ENCODE peak calls at places on chromosomes 16 and 17, in six cellular contexts. One of them, this sample, is unnamed. For H3K9me3, the result is how much of the 10 kb centered on the place peaks cover.

GRCh38 chr16:30357715-30358576 is 2.8 kb upstream of the CD2BP2 start:
- DNase-seq in CD4-positive, CD25-positive, alpha-beta regulatory T cell: no peak
- DNase-seq in cardiac muscle cell: no peak
- DNase-seq in small intestine: no peak
- DNase-seq in CD8-positive, alpha-beta T cell: no peak
- DNase-seq in adipocyte: no peak
- DNase-seq in this sample: no peak

GRCh38 chr17:68302066-68302564 is 10.8 kb downstream of the ARSG start:
- DNase-seq in CD4-positive, CD25-positive, alpha-beta regulatory T cell: no peak
- DNase-seq in cardiac muscle cell: no peak
- DNase-seq in small intestine: no peak
- DNase-seq in CD8-positive, alpha-beta T cell: no peak
- DNase-seq in adipocyte: no peak
- DNase-seq in this sample: no peak

GRCh38 chr17:66776999-66777688 is 57.8 kb upstream of the CACNG5 start:
- DNase-seq in CD4-positive, CD25-positive, alpha-beta regulatory T cell: no peak
- DNase-seq in cardiac muscle cell: no peak
- DNase-seq in small intestine: no peak
- DNase-seq in CD8-positive, alpha-beta T cell: no peak
- DNase-seq in adipocyte: no peak
- DNase-seq in this sample: no peak

GRCh38 chr17:40177275-40177874 is at the start of gene RAPGEFL1:
- DNase-seq in CD4-positive, CD25-positive, alpha-beta regulatory T cell: peak
- DNase-seq in cardiac muscle cell: peak
- DNase-seq in small intestine: peak
- DNase-seq in CD8-positive, alpha-beta T cell: peak
- DNase-seq in adipocyte: peak
- DNase-seq in this sample: peak

GRCh38 chr17:57679906-57680695 is 65.0 kb downstream of the CCDC182 start:
- DNase-seq in CD4-positive, CD25-positive, alpha-beta regulatory T cell: no peak
- DNase-seq in cardiac muscle cell: no peak
- DNase-seq in small intestine: no peak
- DNase-seq in CD8-positive, alpha-beta T cell: no peak
- DNase-seq in adipocyte: no peak
- DNase-seq in this sample: no peak

GRCh38 chr17:50316016-50316587 is 29.8 kb upstream of the XYLT2 start:
- DNase-seq in CD4-positive, CD25-positive, alpha-beta regulatory T cell: no peak
- DNase-seq in cardiac muscle cell: no peak
- DNase-seq in small intestine: no peak
- DNase-seq in CD8-positive, alpha-beta T cell: no peak
- DNase-seq in adipocyte: no peak
- DNase-seq in this sample: no peak

GRCh38 chr16:50195276-50195675 is 42.2 kb downstream of the TENT4B start:
- DNase-seq in CD4-positive, CD25-positive, alpha-beta regulatory T cell: no peak
- DNase-seq in cardiac muscle cell: no peak
- DNase-seq in small intestine: peak
- DNase-seq in CD8-positive, alpha-beta T cell: no peak
- DNase-seq in adipocyte: peak
- DNase-seq in this sample: no peak

GRCh38 chr16:56202036-56202435 is 10.7 kb downstream of the GNAO1 start:
- DNase-seq in CD4-positive, CD25-positive, alpha-beta regulatory T cell: peak
- DNase-seq in cardiac muscle cell: no peak
- DNase-seq in small intestine: peak
- DNase-seq in CD8-positive, alpha-beta T cell: no peak
- DNase-seq in adipocyte: no peak
- DNase-seq in this sample: no peak

GRCh38 chr17:78979780-78980623 is at the start of gene LGALS3BP:
- DNase-seq in CD4-positive, CD25-positive, alpha-beta regulatory T cell: peak
- DNase-seq in cardiac muscle cell: peak
- DNase-seq in small intestine: peak
- DNase-seq in CD8-positive, alpha-beta T cell: no peak
- DNase-seq in adipocyte: peak
- DNase-seq in this sample: no peak

GRCh38 chr17:45146166-45146565 is 2.1 kb upstream of the HEXIM1 start:
- DNase-seq in CD4-positive, CD25-positive, alpha-beta regulatory T cell: no peak
- DNase-seq in cardiac muscle cell: no peak
- DNase-seq in small intestine: no peak
- DNase-seq in CD8-positive, alpha-beta T cell: no peak
- DNase-seq in adipocyte: no peak
- DNase-seq in this sample: no peak

GRCh38 chr16:20399185-20399584 is 5.4 kb downstream of the PDILT start:
- DNase-seq in CD4-positive, CD25-positive, alpha-beta regulatory T cell: no peak
- DNase-seq in cardiac muscle cell: no peak
- DNase-seq in small intestine: no peak
- DNase-seq in CD8-positive, alpha-beta T cell: no peak
- DNase-seq in adipocyte: no peak
- DNase-seq in this sample: no peak

GRCh38 chr17:72192409-72193192 is 71.8 kb downstream of the SOX9 start:
- DNase-seq in CD4-positive, CD25-positive, alpha-beta regulatory T cell: no peak
- DNase-seq in cardiac muscle cell: no peak
- DNase-seq in small intestine: no peak
- DNase-seq in CD8-positive, alpha-beta T cell: no peak
- DNase-seq in adipocyte: no peak
- DNase-seq in this sample: no peak

GRCh38 chr16:57061084-57061905 is 31.1 kb upstream of the CPNE2 start:
- DNase-seq in CD4-positive, CD25-positive, alpha-beta regulatory T cell: no peak
- DNase-seq in cardiac muscle cell: no peak
- DNase-seq in small intestine: no peak
- DNase-seq in CD8-positive, alpha-beta T cell: no peak
- DNase-seq in adipocyte: peak
- DNase-seq in this sample: no peak

GRCh38 chr17:13329421-13329820 is 272.3 kb downstream of the HS3ST3A1 start:
- DNase-seq in CD4-positive, CD25-positive, alpha-beta regulatory T cell: no peak
- DNase-seq in cardiac muscle cell: no peak
- DNase-seq in small intestine: no peak
- DNase-seq in CD8-positive, alpha-beta T cell: no peak
- DNase-seq in adipocyte: no peak
- DNase-seq in this sample: no peak

DNA sequence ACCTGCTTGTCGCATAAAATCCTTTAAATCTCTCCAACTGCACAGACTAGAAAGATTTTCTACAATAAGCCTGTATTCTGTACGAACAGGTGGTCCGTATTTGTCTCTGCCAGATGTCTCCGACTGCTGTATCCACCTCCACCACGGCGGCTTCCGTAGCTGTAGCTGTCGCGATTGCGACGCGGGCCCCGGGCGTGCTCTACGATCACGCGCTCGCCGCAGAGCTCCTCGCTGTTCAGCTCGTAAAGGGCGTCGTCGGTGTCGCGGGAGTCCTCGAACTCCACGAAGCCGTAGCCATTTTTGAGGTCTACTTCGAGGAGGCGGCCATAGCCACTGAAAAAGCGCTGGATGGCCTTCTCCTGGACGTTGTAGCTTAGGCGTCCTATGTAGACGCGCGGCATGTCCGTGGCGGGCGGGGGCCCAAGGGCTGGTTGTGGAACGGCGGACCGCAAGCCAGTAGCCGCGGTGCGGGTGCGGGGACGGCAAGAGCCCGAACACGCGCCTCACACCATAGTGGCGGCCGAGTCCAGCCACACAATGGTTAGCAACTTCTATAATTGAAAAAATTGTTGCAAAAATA is 36.1 kb downstream of the ZNF624 start:
- DNase-seq in CD4-positive, CD25-positive, alpha-beta regulatory T cell: no peak
- DNase-seq in cardiac muscle cell: no peak
- DNase-seq in small intestine: no peak
- DNase-seq in CD8-positive, alpha-beta T cell: no peak
- DNase-seq in adipocyte: no peak
- DNase-seq in this sample: no peak
- H3K9me3 ChIP-seq in CD4-positive, CD25-positive, alpha-beta regulatory T cell: half or more
- H3K9me3 ChIP-seq in cardiac muscle cell: under half
- H3K9me3 ChIP-seq in small intestine: under half
- H3K9me3 ChIP-seq in CD8-positive, alpha-beta T cell: under half
- H3K9me3 ChIP-seq in adipocyte: half or more
- H3K9me3 ChIP-seq in this sample: under half

DNA sequence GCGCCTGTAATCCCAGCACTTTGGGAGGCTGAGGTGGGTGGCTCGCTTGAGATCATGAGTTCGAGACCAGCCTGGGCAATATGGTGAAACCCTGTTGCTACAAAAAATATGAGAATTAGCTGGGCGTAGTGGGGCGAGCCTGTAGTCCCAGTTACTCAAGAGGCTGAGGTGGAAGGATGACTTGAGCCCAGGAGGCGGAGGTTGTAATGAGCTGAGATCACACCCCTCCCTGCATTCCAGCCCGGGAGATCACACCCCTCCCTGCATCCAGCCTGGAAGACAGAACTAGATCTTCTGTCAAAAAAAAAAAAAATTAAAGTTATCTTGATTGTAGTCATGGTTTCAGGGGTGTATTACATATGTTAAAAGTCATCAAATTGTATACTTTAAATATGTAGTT is 26.8 kb upstream of the GLG1 start:
- DNase-seq in CD4-positive, CD25-positive, alpha-beta regulatory T cell: no peak
- DNase-seq in cardiac muscle cell: no peak
- DNase-seq in small intestine: no peak
- DNase-seq in CD8-positive, alpha-beta T cell: no peak
- DNase-seq in adipocyte: no peak
- DNase-seq in this sample: no peak
- H3K9me3 ChIP-seq in CD4-positive, CD25-positive, alpha-beta regulatory T cell: under half
- H3K9me3 ChIP-seq in cardiac muscle cell: under half
- H3K9me3 ChIP-seq in small intestine: under half
- H3K9me3 ChIP-seq in CD8-positive, alpha-beta T cell: under half
- H3K9me3 ChIP-seq in adipocyte: under half
- H3K9me3 ChIP-seq in this sample: under half

GRCh38 chr16:75121949-75122568 is 5.5 kb upstream of the LDHD start:
- DNase-seq in CD4-positive, CD25-positive, alpha-beta regulatory T cell: no peak
- DNase-seq in cardiac muscle cell: no peak
- DNase-seq in small intestine: no peak
- DNase-seq in CD8-positive, alpha-beta T cell: no peak
- DNase-seq in adipocyte: no peak
- DNase-seq in this sample: no peak
- H3K9me3 ChIP-seq in CD4-positive, CD25-positive, alpha-beta regulatory T cell: under half
- H3K9me3 ChIP-seq in cardiac muscle cell: under half
- H3K9me3 ChIP-seq in small intestine: under half
- H3K9me3 ChIP-seq in CD8-positive, alpha-beta T cell: under half
- H3K9me3 ChIP-seq in adipocyte: under half
- H3K9me3 ChIP-seq in this sample: under half

DNA sequence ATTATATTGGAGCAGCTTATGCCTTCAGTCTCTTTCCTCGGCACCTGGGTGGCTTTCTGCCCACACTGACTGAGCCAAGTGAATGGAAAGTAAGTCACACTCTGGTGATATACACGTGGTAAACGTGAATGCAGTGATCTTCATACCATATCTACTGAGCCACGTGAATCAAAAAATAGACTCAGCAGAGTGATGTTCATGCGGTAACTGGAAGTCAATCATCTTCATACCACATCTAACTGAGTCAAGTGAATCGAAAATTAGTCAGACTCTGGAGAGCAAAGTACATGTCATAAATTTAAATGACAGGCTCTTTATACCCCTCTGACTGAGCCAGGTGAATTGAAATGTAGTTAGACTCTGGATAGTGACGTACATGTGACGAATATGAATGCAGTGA is 47.1 kb upstream of the ARL4D start:
- DNase-seq in CD4-positive, CD25-positive, alpha-beta regulatory T cell: no peak
- DNase-seq in cardiac muscle cell: no peak
- DNase-seq in small intestine: peak
- DNase-seq in CD8-positive, alpha-beta T cell: no peak
- DNase-seq in adipocyte: no peak
- DNase-seq in this sample: no peak
- H3K9me3 ChIP-seq in CD4-positive, CD25-positive, alpha-beta regulatory T cell: under half
- H3K9me3 ChIP-seq in cardiac muscle cell: under half
- H3K9me3 ChIP-seq in small intestine: under half
- H3K9me3 ChIP-seq in CD8-positive, alpha-beta T cell: under half
- H3K9me3 ChIP-seq in adipocyte: under half
- H3K9me3 ChIP-seq in this sample: under half

GRCh38 chr17:44071198-44071520 is 624 bp downstream of the G6PC3 start:
- DNase-seq in CD4-positive, CD25-positive, alpha-beta regulatory T cell: no peak
- DNase-seq in cardiac muscle cell: no peak
- DNase-seq in small intestine: no peak
- DNase-seq in CD8-positive, alpha-beta T cell: no peak
- DNase-seq in adipocyte: no peak
- DNase-seq in this sample: no peak
- H3K9me3 ChIP-seq in CD4-positive, CD25-positive, alpha-beta regulatory T cell: under half
- H3K9me3 ChIP-seq in cardiac muscle cell: under half
- H3K9me3 ChIP-seq in small intestine: under half
- H3K9me3 ChIP-seq in CD8-positive, alpha-beta T cell: under half
- H3K9me3 ChIP-seq in adipocyte: under half
- H3K9me3 ChIP-seq in this sample: under half

GRCh38 chr16:2086136-2086742 is 38.5 kb downstream of the TSC2 start:
- DNase-seq in CD4-positive, CD25-positive, alpha-beta regulatory T cell: no peak
- DNase-seq in cardiac muscle cell: no peak
- DNase-seq in small intestine: no peak
- DNase-seq in CD8-positive, alpha-beta T cell: no peak
- DNase-seq in adipocyte: no peak
- DNase-seq in this sample: no peak
- H3K9me3 ChIP-seq in CD4-positive, CD25-positive, alpha-beta regulatory T cell: under half
- H3K9me3 ChIP-seq in cardiac muscle cell: under half
- H3K9me3 ChIP-seq in small intestine: under half
- H3K9me3 ChIP-seq in CD8-positive, alpha-beta T cell: under half
- H3K9me3 ChIP-seq in adipocyte: under half
- H3K9me3 ChIP-seq in this sample: under half

GRCh38 chr16:27389272-27389961 is 12.6 kb upstream of the IL21R start:
- DNase-seq in CD4-positive, CD25-positive, alpha-beta regulatory T cell: no peak
- DNase-seq in cardiac muscle cell: no peak
- DNase-seq in small intestine: no peak
- DNase-seq in CD8-positive, alpha-beta T cell: no peak
- DNase-seq in adipocyte: no peak
- DNase-seq in this sample: no peak

GRCh38 chr16:27386674-27387073 is 15.3 kb upstream of the IL21R start:
- DNase-seq in CD4-positive, CD25-positive, alpha-beta regulatory T cell: no peak
- DNase-seq in cardiac muscle cell: no peak
- DNase-seq in small intestine: no peak
- DNase-seq in CD8-positive, alpha-beta T cell: no peak
- DNase-seq in adipocyte: no peak
- DNase-seq in this sample: no peak

GRCh38 chr16:27385398-27385797 is 16.6 kb upstream of the IL21R start:
- DNase-seq in CD4-positive, CD25-positive, alpha-beta regulatory T cell: no peak
- DNase-seq in cardiac muscle cell: no peak
- DNase-seq in small intestine: no peak
- DNase-seq in CD8-positive, alpha-beta T cell: no peak
- DNase-seq in adipocyte: no peak
- DNase-seq in this sample: no peak

GRCh38 chr16:27390157-27390556 is 11.8 kb upstream of the IL21R start:
- DNase-seq in CD4-positive, CD25-positive, alpha-beta regulatory T cell: no peak
- DNase-seq in cardiac muscle cell: no peak
- DNase-seq in small intestine: no peak
- DNase-seq in CD8-positive, alpha-beta T cell: no peak
- DNase-seq in adipocyte: no peak
- DNase-seq in this sample: no peak

GRCh38 chr16:27387724-27388123 is 14.2 kb upstream of the IL21R start:
- DNase-seq in CD4-positive, CD25-positive, alpha-beta regulatory T cell: no peak
- DNase-seq in cardiac muscle cell: no peak
- DNase-seq in small intestine: no peak
- DNase-seq in CD8-positive, alpha-beta T cell: no peak
- DNase-seq in adipocyte: no peak
- DNase-seq in this sample: no peak
- H3K9me3 ChIP-seq in CD4-positive, CD25-positive, alpha-beta regulatory T cell: under half
- H3K9me3 ChIP-seq in cardiac muscle cell: under half
- H3K9me3 ChIP-seq in small intestine: under half
- H3K9me3 ChIP-seq in CD8-positive, alpha-beta T cell: under half
- H3K9me3 ChIP-seq in adipocyte: under half
- H3K9me3 ChIP-seq in this sample: under half

DNA sequence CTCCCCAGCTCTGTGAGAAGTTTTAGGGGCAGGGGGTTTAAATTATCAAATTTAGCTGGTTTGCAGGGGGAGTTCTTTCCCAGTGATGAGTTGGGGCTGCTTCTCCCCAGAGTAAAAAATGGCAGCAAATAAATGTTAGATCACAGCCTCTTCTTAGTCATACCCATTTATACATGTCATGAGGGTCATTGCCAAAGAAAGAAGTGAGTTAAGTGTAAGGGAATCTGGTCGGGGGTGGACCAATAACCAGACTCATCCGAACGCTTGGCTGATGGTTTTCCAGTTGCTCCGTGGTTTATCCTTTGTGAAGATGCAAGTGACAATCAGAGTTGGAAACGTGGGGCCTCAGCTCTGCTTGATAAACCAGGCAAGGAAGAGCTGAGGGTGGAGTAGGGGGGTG is 87.1 kb downstream of the PLXDC1 start:
- DNase-seq in CD4-positive, CD25-positive, alpha-beta regulatory T cell: no peak
- DNase-seq in cardiac muscle cell: no peak
- DNase-seq in small intestine: no peak
- DNase-seq in CD8-positive, alpha-beta T cell: no peak
- DNase-seq in adipocyte: peak
- DNase-seq in this sample: no peak
- H3K9me3 ChIP-seq in CD4-positive, CD25-positive, alpha-beta regulatory T cell: under half
- H3K9me3 ChIP-seq in cardiac muscle cell: under half
- H3K9me3 ChIP-seq in small intestine: under half
- H3K9me3 ChIP-seq in CD8-positive, alpha-beta T cell: under half
- H3K9me3 ChIP-seq in adipocyte: under half
- H3K9me3 ChIP-seq in this sample: under half

This sample was measured in T-helper 17 cell.